ENCODE peak calls at places on chromosomes 7 and 10, in eight cellular contexts. S is heart right ventricle, Z is A673, A is hepatocyte, C is GM23338, D is fibroblast of lung, M is neural progenitor cell, U is right lobe of liver. Y is an unnamed sample. For H3K4me1, the result is how much of the 10 kb centered on the place peaks cover.

GRCh38 chr10:113053091-113053490 is 103.0 kb downstream of the TCF7L2 start:
- DNase-seq in Z (no peak), U (no peak), A (no peak), M (no peak), C (peak), S (no peak), D (no peak), Y (no peak)

GRCh38 chr7:38375453-38375852 is 102.0 kb upstream of the TARP start:
- DNase-seq in A (no peak), S (no peak), U (no peak), Z (no peak), D (no peak), M (no peak), C (no peak), Y (no peak)

GRCh38 chr10:43706166-43706565 is 57.5 kb upstream of the ZNF32 start:
- DNase-seq in D (no peak), C (no peak), M (no peak), S (no peak), U (no peak), Z (no peak), A (no peak), Y (no peak)

GRCh38 chr7:44064791-44065430 is 456 bp downstream of the PGAM2 start:
- DNase-seq in D (no peak), U (peak), C (peak), Z (no peak), S (no peak), M (peak), A (no peak), Y (no peak)

GRCh38 chr10:44706745-44707144 is 204.4 kb upstream of the TMEM72 start:
- DNase-seq in A (no peak), Z (no peak), S (no peak), M (no peak), C (no peak), D (peak), U (no peak), Y (no peak)

GRCh38 chr10:51786684-51787035 is 87.3 kb upstream of the CSTF2T start:
- DNase-seq in S (no peak), C (no peak), U (no peak), Z (no peak), M (no peak), D (no peak), A (no peak), Y (no peak)

GRCh38 chr7:132430863-132431822 is 145.1 kb downstream of the PLXNA4 start:
- DNase-seq in M (no peak), Z (peak), C (no peak), U (no peak), A (peak), S (peak), D (peak), Y (peak)

GRCh38 chr7:131521651-131522163 is 34.7 kb downstream of the PODXL start:
- DNase-seq in A (no peak), C (peak), D (no peak), M (peak), S (peak), Z (no peak), U (no peak), Y (no peak)

GRCh38 chr10:97538401-97538800 is 34.2 kb upstream of the ANKRD2 start:
- DNase-seq in U (no peak), S (no peak), C (no peak), M (no peak), D (no peak), A (no peak), Z (no peak), Y (no peak)

GRCh38 chr10:22623624-22624263 is 90.6 kb downstream of the PIP4K2A start:
- DNase-seq in M (no peak), D (peak), A (no peak), C (no peak), Z (no peak), U (no peak), S (no peak), Y (no peak)

GRCh38 chr7:400901-401485 is 111.0 kb downstream of the FOXL3 start:
- DNase-seq in D (no peak), C (no peak), A (no peak), U (no peak), M (no peak), S (no peak), Z (no peak), Y (no peak)

GRCh38 chr7:123747620-123748141 is 1.1 kb downstream of the WASL start:
- DNase-seq in C (peak), D (peak), A (peak), S (peak), Z (peak), U (peak), M (peak), Y (peak)

GRCh38 chr7:1671876-1672451 is 1.9 kb downstream of the ELFN1 start:
- DNase-seq in U (peak), S (no peak), A (peak), C (no peak), Z (no peak), D (no peak), M (no peak), Y (no peak)

GRCh38 chr10:11145498-11145855 is 127.8 kb downstream of the CELF2 start:
- DNase-seq in S (peak), A (peak), M (no peak), C (no peak), Z (no peak), D (no peak), U (no peak), Y (peak)

GRCh38 chr10:70565556-70566514 is 36.7 kb downstream of the PRF1 start:
- DNase-seq in Z (no peak), U (no peak), S (no peak), A (no peak), C (no peak), M (no peak), D (no peak), Y (no peak)
- H3K4me1 ChIP-seq in Z (under half), U (under half), S (under half), A (under half), C (under half), M (under half), D (under half), Y (under half)

DNA sequence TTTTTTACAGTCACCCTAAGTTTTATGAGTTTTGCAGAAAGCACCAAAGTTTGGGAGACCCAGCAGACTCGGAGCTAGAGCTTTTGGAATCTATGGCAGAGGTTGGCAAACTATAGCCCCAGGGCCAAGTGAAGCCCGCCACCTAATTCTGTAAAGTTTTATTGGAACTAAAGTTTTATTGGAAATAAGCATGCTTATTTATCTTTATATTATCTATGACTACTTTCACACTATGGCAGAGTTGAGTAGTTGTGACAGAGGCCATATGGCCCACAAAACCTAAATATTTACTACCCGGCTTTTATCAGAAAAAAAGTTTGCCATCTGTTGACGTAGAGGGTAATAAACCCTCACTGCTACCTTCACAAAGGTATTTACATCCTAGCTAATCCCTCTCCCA is 267.6 kb downstream of the GPAM start:
- DNase-seq in Z (no peak), M (no peak), U (no peak), S (no peak), C (no peak), A (no peak), D (no peak), Y (no peak)
- TF ChIP-seq CTCF in Z (no peak), M (no peak), U (no peak), S (no peak), C (no peak), A (no peak), D (no peak), Y (no peak)

DNA sequence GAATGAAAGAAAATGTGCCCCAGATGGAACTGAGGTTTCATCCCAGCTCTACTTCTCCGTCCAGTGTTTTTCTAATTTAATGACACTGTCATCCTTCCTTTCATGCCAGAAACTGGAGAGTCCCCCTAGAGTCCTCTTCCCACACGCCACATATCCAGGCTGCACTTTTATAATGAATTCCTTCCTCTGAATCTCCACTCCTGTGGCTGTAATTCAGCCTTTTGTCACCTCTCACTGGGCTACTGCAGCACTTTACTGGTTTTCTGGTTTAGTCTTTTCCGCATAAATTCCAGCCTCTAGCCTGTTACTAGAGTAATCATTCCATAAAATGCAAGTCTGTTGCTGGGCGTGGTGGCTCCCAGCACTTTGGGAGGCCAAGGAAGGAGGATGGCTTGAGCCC is 142.6 kb upstream of the RHEB start:
- DNase-seq in Z (no peak), U (no peak), M (no peak), D (no peak), S (no peak), A (no peak), C (no peak), Y (no peak)
- H3K4me1 ChIP-seq in Z (under half), U (under half), M (under half), D (under half), S (under half), A (under half), C (under half), Y (under half)

GRCh38 chr10:6469661-6470060 is 110.4 kb downstream of the PRKCQ start:
- DNase-seq in S (no peak), Z (no peak), M (no peak), U (no peak), C (no peak), D (no peak), A (no peak), Y (no peak)
- TF ChIP-seq CTCF in S (no peak), Z (no peak), M (no peak), U (no peak), C (no peak), D (no peak), A (no peak), Y (no peak)

DNA sequence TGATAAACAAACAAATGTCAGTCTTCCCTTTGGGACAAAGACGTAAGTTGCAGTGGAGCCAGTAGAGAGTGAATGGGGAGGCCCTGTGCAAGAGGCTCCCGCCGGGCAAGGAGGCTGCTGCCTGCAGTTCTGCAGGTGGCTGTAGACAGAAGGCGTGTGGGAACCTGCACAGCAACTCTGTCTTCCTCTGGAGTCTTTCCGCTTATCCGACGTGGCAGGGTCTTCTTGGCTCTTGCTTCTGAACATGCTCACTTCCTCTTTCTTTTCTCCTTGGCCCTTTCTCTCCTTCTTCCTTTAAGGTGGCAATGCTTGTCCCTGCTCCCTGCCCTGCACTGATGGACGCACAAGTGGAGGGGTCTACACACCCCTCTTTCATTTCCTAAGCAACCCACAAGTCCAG is 122.5 kb downstream of the HIPK2 start:
- DNase-seq in S (no peak), Z (no peak), A (no peak), U (no peak), D (no peak), C (no peak), M (no peak), Y (no peak)
- H3K4me1 ChIP-seq in S (half or more), Z (under half), A (under half), U (under half), D (under half), C (under half), M (under half), Y (under half)

Y was measured in CD8-positive, alpha-beta T cell.